ENCODE peak calls at places on chromosomes 13 and 19, in five cellular contexts. D is NCI-H69; C is activated naive CD4-positive, alpha-beta T cell treated with anti-CD3 and anti-CD28 coated beads for 36 hours; G is gastrocnemius medialis; T is T-helper 2 cell. M is an unnamed sample.

GRCh38 chr19:1125601-1126533 is 22.1 kb downstream of the GPX4 start:
- DNase-seq in G (no peak), C (no peak), D (no peak), T (no peak), M (no peak)

GRCh38 chr13:98089826-98090225 is 53.1 kb upstream of the FARP1 start:
- DNase-seq in C (no peak), D (no peak), G (no peak), T (no peak), M (no peak)

GRCh38 chr19:18351544-18351943 is 11.1 kb downstream of the PGPEP1 start:
- DNase-seq in D (no peak), G (no peak), T (no peak), C (no peak), M (no peak)

GRCh38 chr13:42333613-42334328 is 61.8 kb downstream of the AKAP11 start:
- DNase-seq in T (no peak), C (no peak), G (no peak), D (peak; percentile 65), M (no peak)

GRCh38 chr13:39102981-39103490 is 64.8 kb downstream of the NHLRC3 start:
- DNase-seq in D (no peak), C (no peak), G (no peak), T (no peak), M (no peak)

GRCh38 chr13:44140146-44140545 is 233.5 kb upstream of the SERP2 start:
- DNase-seq in G (no peak), T (no peak), D (peak; percentile 95), C (no peak), M (no peak)

GRCh38 chr13:36736119-36736726 is 62.4 kb downstream of the SERTM1 start:
- DNase-seq in C (peak; percentile 50), T (no peak), D (peak; percentile 70), G (no peak), M (no peak)

GRCh38 chr13:113941571-113942191 is 32.2 kb downstream of the C13orf46 start:
- DNase-seq in T (no peak), G (no peak), D (peak; percentile 28), C (no peak), M (no peak)

GRCh38 chr19:8209111-8209964 is at the start of gene CERS4:
- DNase-seq in G (peak; percentile 16), C (peak; percentile 80), T (peak; percentile 80), D (peak; percentile 85), M (peak; percentile 72)

GRCh38 chr13:99605417-99606321 is 104.4 kb downstream of the TM9SF2 start:
- DNase-seq in D (peak; percentile 86), T (no peak), C (peak; percentile 59), G (peak; percentile 20), M (peak; percentile 28)

GRCh38 chr13:58085819-58086218 is 454.3 kb downstream of the PCDH17 start:
- DNase-seq in D (no peak), T (no peak), C (no peak), G (no peak), M (no peak)

GRCh38 chr13:30735025-30735967 is at the start of gene ALOX5AP:
- DNase-seq in C (peak; percentile 67), T (peak; percentile 41), G (no peak), D (no peak), M (no peak)

GRCh38 chr19:48645652-48646191 is at the start of gene CA11:
- DNase-seq in T (no peak), D (no peak), C (peak; percentile 19), G (no peak), M (no peak)

GRCh38 chr19:37466277-37466797 is 907 bp downstream of the ZNF569 start:
- DNase-seq in T (no peak), D (no peak), G (no peak), C (no peak), M (no peak)

M was measured in activated T-helper 1 cell treated with Interleukin-2 at 50 U/mL for 16 hours.